ENCODE peak calls at places on chromosomes 11 and 22, in seven cellular contexts. W is NCI-H460; V is SW 1271; J is NCI-H2081 treated with DMSO at 0.1 percent for 48 hours; C is activated CD4-positive, alpha-beta T cell treated with anti-CD3 and anti-CD28 coated beads, Interleukin-2, amount 50 U/mL, for 1 hour; P is fibroblast of lung; O is T-helper 2 cell. I is an unnamed sample.

GRCh38 chr11:97269527-97269926 is 879.7 kb downstream of the JRKL start:
- DNase-seq in W (peak; percentile 0), V (no peak), J (peak; percentile 61), C (no peak), P (no peak), O (no peak), I (peak; percentile 1)

GRCh38 chr11:111299111-111300026 is 1.0 kb downstream of the POU2AF3 start:
- DNase-seq in W (peak; percentile 32), V (no peak), J (no peak), C (no peak), P (peak; percentile 46), O (no peak), I (peak; percentile 12)

GRCh38 chr22:31289335-31289734 is 3.0 kb downstream of the PIK3IP1 start:
- DNase-seq in W (no peak), V (no peak), J (no peak), C (peak; percentile 33), P (no peak), O (no peak), I (no peak)

GRCh38 chr11:77270921-77271320 is 30.6 kb downstream of the GDPD4 start:
- DNase-seq in W (no peak), V (no peak), J (no peak), C (no peak), P (no peak), O (no peak), I (no peak)

GRCh38 chr11:20353829-20354434 is 9.6 kb upstream of the HTATIP2 start:
- DNase-seq in W (peak; percentile 39), V (no peak), J (no peak), C (no peak), P (peak; percentile 51), O (no peak), I (peak; percentile 43)

GRCh38 chr22:29301716-29302401 is 4.6 kb upstream of the GAS2L1 start:
- DNase-seq in W (no peak), V (no peak), J (no peak), C (no peak), P (no peak), O (no peak), I (no peak)

GRCh38 chr11:6387811-6388599 is 2.3 kb upstream of the SMPD1 start:
- DNase-seq in W (no peak), V (no peak), J (no peak), C (no peak), P (peak; percentile 39), O (no peak), I (peak; percentile 82)

GRCh38 chr11:115085461-115086220 is 407.3 kb downstream of the NXPE2 start:
- DNase-seq in W (no peak), V (no peak), J (no peak), C (no peak), P (no peak), O (no peak), I (no peak)

GRCh38 chr11:1401656-1402221 is 12.0 kb downstream of the BRSK2 start:
- DNase-seq in W (peak; percentile 45), V (no peak), J (no peak), C (peak; percentile 52), P (peak; percentile 56), O (peak; percentile 34), I (no peak)

GRCh38 chr11:90243534-90243933 is 20.7 kb upstream of the CHORDC1 start:
- DNase-seq in W (no peak), V (no peak), J (peak; percentile 39), C (no peak), P (no peak), O (no peak), I (no peak)

I was measured in kidney glomerular epithelial cell.